ENCODE peak calls at places on chromosomes 1 and 21, in five cellular contexts. S is AG04449, J is Ammon's horn, F is germinal center, D is neural crest cell. Q is an unnamed sample.

GRCh38 chr1:54294846-54295245 is 94.9 kb downstream of the MRPL37 start:
- DNase-seq in S (no peak), J (no peak), F (no peak), D (no peak), Q (no peak)

GRCh38 chr1:228992044-228992443 is 256.8 kb downstream of the RHOU start:
- DNase-seq in S (no peak), J (no peak), F (no peak), D (no peak), Q (no peak)

GRCh38 chr1:89360716-89361115 is 3.1 kb upstream of the GBP6 start:
- DNase-seq in S (no peak), J (no peak), F (no peak), D (no peak), Q (no peak)

GRCh38 chr1:168301664-168302320 is 21.1 kb downstream of the TBX19 start:
- DNase-seq in S (peak), J (no peak), F (no peak), D (no peak), Q (no peak)

GRCh38 chr1:14426854-14427253 is 171.6 kb upstream of the KAZN start:
- DNase-seq in S (no peak), J (no peak), F (no peak), D (no peak), Q (no peak)

GRCh38 chr1:31699341-31699891 is 4.4 kb downstream of the COL16A1 start:
- DNase-seq in S (no peak), J (no peak), F (no peak), D (no peak), Q (no peak)

GRCh38 chr1:2052756-2053155 is 2.5 kb downstream of the PRKCZ start:
- DNase-seq in S (no peak), J (no peak), F (no peak), D (no peak), Q (no peak)

GRCh38 chr1:228315945-228316588 is 90.6 kb downstream of the TRIM11 start:
- DNase-seq in S (no peak), J (no peak), F (no peak), D (no peak), Q (no peak)

GRCh38 chr1:167922611-167923074 is 8.7 kb upstream of the ADCY10 start:
- DNase-seq in S (no peak), J (no peak), F (no peak), D (no peak), Q (no peak)

GRCh38 chr1:82086739-82087138 is 286.0 kb downstream of the ADGRL2 start:
- DNase-seq in S (no peak), J (no peak), F (no peak), D (no peak), Q (no peak)

GRCh38 chr1:59739111-59739510 is 75.6 kb upstream of the HOOK1 start:
- DNase-seq in S (no peak), J (no peak), F (no peak), D (no peak), Q (no peak)

GRCh38 chr1:181099152-181100014 is 10.9 kb downstream of the IER5 start:
- DNase-seq in S (no peak), J (no peak), F (no peak), D (no peak), Q (no peak)

GRCh38 chr1:232795497-232796068 is 9.6 kb upstream of the MAP10 start:
- DNase-seq in S (no peak), J (no peak), F (no peak), D (no peak), Q (no peak)

GRCh38 chr1:226126824-226127591 is 59.5 kb downstream of the ACBD3 start:
- DNase-seq in S (no peak), J (no peak), F (no peak), D (no peak), Q (no peak)

GRCh38 chr1:31669433-31669785 is 24.7 kb upstream of the PEF1 start:
- DNase-seq in S (no peak), J (no peak), F (no peak), D (no peak), Q (no peak)

GRCh38 chr1:192476802-192477298 is 98.7 kb upstream of the RGS1 start:
- DNase-seq in S (no peak), J (peak), F (no peak), D (no peak), Q (peak)

GRCh38 chr1:152640351-152640750 is 17.4 kb upstream of the LCE3A start:
- DNase-seq in S (no peak), J (no peak), F (no peak), D (no peak), Q (no peak)

GRCh38 chr1:154729031-154729442 is 121.1 kb upstream of the ADAR start:
- DNase-seq in S (no peak), J (no peak), F (no peak), D (no peak), Q (no peak)

GRCh38 chr1:26602378-26602959 is 72.9 kb downstream of the RPS6KA1 start:
- DNase-seq in S (no peak), J (peak), F (peak), D (peak), Q (no peak)

GRCh38 chr1:109535971-109536491 is 3.6 kb upstream of the GPR61 start:
- DNase-seq in S (no peak), J (peak), F (no peak), D (no peak), Q (peak)

GRCh38 chr1:6249732-6250689 is 6.0 kb downstream of the HES3 start:
- DNase-seq in S (no peak), J (no peak), F (no peak), D (no peak), Q (no peak)

GRCh38 chr1:29802181-29803068 is 566.1 kb downstream of the PTPRU start:
- DNase-seq in S (no peak), J (no peak), F (no peak), D (no peak), Q (no peak)

GRCh38 chr1:12184008-12184681 is 17.4 kb downstream of the TNFRSF1B start:
- DNase-seq in S (peak), J (peak), F (no peak), D (peak), Q (peak)

GRCh38 chr1:18603212-18603852 is 27.3 kb upstream of the PAX7 start:
- DNase-seq in S (no peak), J (no peak), F (no peak), D (no peak), Q (no peak)

GRCh38 chr1:90074137-90074536 is 79.2 kb downstream of the ZNF326 start:
- DNase-seq in S (no peak), J (no peak), F (peak), D (no peak), Q (no peak)

GRCh38 chr1:183082650-183083049 is 59.4 kb downstream of the LAMC1 start:
- DNase-seq in S (no peak), J (no peak), F (no peak), D (no peak), Q (no peak)

GRCh38 chr1:13775916-13776315 is 75.9 kb downstream of the PRDM2 start:
- DNase-seq in S (no peak), J (no peak), F (no peak), D (no peak), Q (no peak)

GRCh38 chr1:206953126-206953525 is 6.9 kb upstream of the PIGR start:
- DNase-seq in S (no peak), J (no peak), F (no peak), D (no peak), Q (no peak)

GRCh38 chr1:19156676-19157075 is 53.4 kb downstream of the UBR4 start:
- DNase-seq in S (no peak), J (peak), F (no peak), D (no peak), Q (no peak)

GRCh38 chr1:18970762-18971161 is 14.3 kb upstream of the IFFO2 start:
- DNase-seq in S (no peak), J (no peak), F (no peak), D (no peak), Q (no peak)

GRCh38 chr1:54649130-54649898 is 7.7 kb downstream of the MROH7 start:
- DNase-seq in S (no peak), J (no peak), F (no peak), D (no peak), Q (no peak)

GRCh38 chr1:31244326-31244725 is 4.6 kb upstream of the NKAIN1 start:
- DNase-seq in S (no peak), J (no peak), F (no peak), D (no peak), Q (no peak)

GRCh38 chr1:109579044-109579443 is 30.6 kb downstream of the GNAI3 start:
- DNase-seq in S (no peak), J (no peak), F (no peak), D (no peak), Q (peak)

GRCh38 chr1:223031690-223032601 is 111.1 kb downstream of the TLR5 start:
- DNase-seq in S (no peak), J (no peak), F (no peak), D (no peak), Q (no peak)

GRCh38 chr21:33300701-33301631 is 23.8 kb upstream of the IFNAR1 start:
- DNase-seq in S (no peak), J (peak), F (peak), D (no peak), Q (no peak)

GRCh38 chr1:194658090-194658439 is 1471.7 kb upstream of the B3GALT2 start:
- DNase-seq in S (no peak), J (no peak), F (no peak), D (no peak), Q (no peak)

GRCh38 chr21:35643176-35643575 is 417.1 kb downstream of the SETD4 start:
- DNase-seq in S (no peak), J (no peak), F (no peak), D (no peak), Q (no peak)

GRCh38 chr1:68384872-68385390 is 64.8 kb downstream of the RPE65 start:
- DNase-seq in S (peak), J (no peak), F (no peak), D (no peak), Q (no peak)

GRCh38 chr1:7508052-7508745 is 262.9 kb upstream of the VAMP3 start:
- DNase-seq in S (no peak), J (no peak), F (no peak), D (no peak), Q (no peak)

Q was measured in anterior cingulate cortex.